ENCODE peak calls at places on chromosomes 13 and 19, in five cellular contexts. Y, A, P, D and L are unnamed samples. For H3K27me3, the result is how much of the 10 kb centered on the place peaks cover.

GRCh38 chr13:20704459-20705069 is 1.1 kb downstream of the IL17D start:
- DNase-seq in A (no peak), Y (no peak), D (no peak), P (no peak), L (no peak)

GRCh38 chr19:21314676-21315075 is 14.5 kb downstream of the ZNF708 start:
- DNase-seq in Y (no peak), A (no peak), P (no peak), D (no peak), L (no peak)

GRCh38 chr13:50080158-50080855 is 65.1 kb downstream of the KCNRG start:
- DNase-seq in A (peak), D (no peak), P (no peak), Y (peak), L (no peak)

GRCh38 chr19:10625003-10625761 is at the start of gene SLC44A2:
- DNase-seq in Y (peak), A (no peak), P (peak), D (no peak), L (peak)

GRCh38 chr13:49026851-49027250 is 51.1 kb downstream of the FNDC3A start:
- DNase-seq in D (no peak), A (no peak), P (no peak), Y (no peak), L (no peak)

GRCh38 chr13:103187621-103188020 is 121.4 kb upstream of the SLC10A2 start:
- DNase-seq in P (no peak), A (no peak), D (no peak), Y (peak), L (no peak)

GRCh38 chr19:43700368-43701015 is 15.4 kb upstream of the IRGC start:
- DNase-seq in P (peak), Y (peak), A (peak), D (no peak), L (peak)

GRCh38 chr19:14116918-14117578 is 514 bp downstream of the PRKACA start:
- DNase-seq in A (no peak), Y (peak), P (peak), D (no peak), L (no peak)

GRCh38 chr19:58154287-58154678 is 3.7 kb upstream of the ZNF329 start:
- DNase-seq in Y (peak), P (peak), A (no peak), D (no peak), L (peak)

GRCh38 chr13:32587774-32588165 is 1.5 kb downstream of the PDS5B start:
- DNase-seq in A (peak), D (no peak), P (no peak), Y (no peak), L (no peak)

GRCh38 chr13:62320129-62320724 is 904.6 kb upstream of the PCDH20 start:
- DNase-seq in A (peak), P (no peak), Y (peak), D (no peak), L (no peak)

GRCh38 chr13:111866731-111867245 is 200.2 kb upstream of the SOX1 start:
- DNase-seq in D (no peak), A (no peak), P (no peak), Y (no peak), L (no peak)

GRCh38 chr19:50705422-50706019 is 14.1 kb downstream of the SHANK1 start:
- DNase-seq in A (peak), Y (no peak), P (no peak), D (no peak), L (no peak)

GRCh38 chr13:23509781-23510543 is 60.2 kb upstream of the TNFRSF19 start:
- DNase-seq in D (no peak), P (no peak), Y (no peak), A (no peak), L (no peak)

GRCh38 chr13:23513460-23513859 is 56.8 kb upstream of the TNFRSF19 start:
- DNase-seq in P (no peak), A (no peak), D (no peak), Y (no peak), L (no peak)

GRCh38 chr13:23510544-23510916 is 59.7 kb upstream of the TNFRSF19 start:
- DNase-seq in A (no peak), P (no peak), D (no peak), Y (no peak), L (no peak)

GRCh38 chr13:23512762-23513395 is 57.3 kb upstream of the TNFRSF19 start:
- DNase-seq in A (no peak), Y (no peak), D (no peak), P (no peak), L (no peak)

DNA sequence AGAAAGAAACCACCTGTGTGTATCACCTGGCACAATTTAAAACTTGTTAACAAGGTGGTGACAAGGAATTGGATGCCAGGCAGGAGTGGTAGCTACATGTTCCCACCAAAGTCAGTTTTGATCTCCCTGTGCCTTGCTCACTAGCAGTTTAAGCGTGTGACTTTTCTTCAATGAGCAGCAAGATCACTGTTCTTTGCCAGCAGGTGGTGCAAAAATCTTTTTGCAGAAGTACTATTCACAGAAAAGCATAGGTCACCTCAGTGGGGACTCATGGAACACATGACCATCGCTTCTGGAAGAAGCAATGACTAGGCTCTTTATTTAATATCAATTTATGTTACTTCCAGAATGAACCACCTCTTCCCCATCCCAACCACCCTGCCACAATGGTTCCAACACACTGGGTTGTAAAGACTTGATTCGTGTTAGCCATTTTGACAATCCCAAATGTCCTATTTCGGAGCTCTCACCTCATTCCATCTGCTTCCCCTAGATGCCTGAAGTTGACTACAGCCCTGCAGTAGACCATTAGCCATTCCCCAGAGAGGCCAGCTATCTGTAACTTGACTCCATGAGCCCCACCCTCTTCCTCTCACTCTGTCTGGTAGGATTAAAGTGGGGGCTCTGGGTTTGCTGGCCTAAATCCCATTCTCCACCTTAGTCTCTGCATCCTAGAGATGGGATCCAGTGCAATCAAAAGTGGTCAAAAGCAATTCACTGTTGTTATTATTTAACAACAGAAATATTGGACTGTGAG is 59.1 kb upstream of the TNFRSF19 start:
- DNase-seq in Y (peak), D (no peak), A (no peak), P (peak), L (no peak)
- TF ChIP-seq CTCF in Y (no peak), D (no peak), A (no peak), P (peak), L (peak)

GRCh38 chr19:1668048-1668338 is 15.6 kb upstream of the TCF3 start:
- DNase-seq in D (no peak), P (no peak), Y (no peak), A (no peak), L (no peak)
- H3K27me3 ChIP-seq in D (under half), P (under half), Y (under half), A (under half), L (under half)

GRCh38 chr19:39996811-39997594 is at the start of gene ZNF546:
- DNase-seq in Y (peak), A (peak), P (peak), D (peak), L (peak)
- TF ChIP-seq CTCF in Y (no peak), A (no peak), P (no peak), D (no peak), L (no peak)

DNA sequence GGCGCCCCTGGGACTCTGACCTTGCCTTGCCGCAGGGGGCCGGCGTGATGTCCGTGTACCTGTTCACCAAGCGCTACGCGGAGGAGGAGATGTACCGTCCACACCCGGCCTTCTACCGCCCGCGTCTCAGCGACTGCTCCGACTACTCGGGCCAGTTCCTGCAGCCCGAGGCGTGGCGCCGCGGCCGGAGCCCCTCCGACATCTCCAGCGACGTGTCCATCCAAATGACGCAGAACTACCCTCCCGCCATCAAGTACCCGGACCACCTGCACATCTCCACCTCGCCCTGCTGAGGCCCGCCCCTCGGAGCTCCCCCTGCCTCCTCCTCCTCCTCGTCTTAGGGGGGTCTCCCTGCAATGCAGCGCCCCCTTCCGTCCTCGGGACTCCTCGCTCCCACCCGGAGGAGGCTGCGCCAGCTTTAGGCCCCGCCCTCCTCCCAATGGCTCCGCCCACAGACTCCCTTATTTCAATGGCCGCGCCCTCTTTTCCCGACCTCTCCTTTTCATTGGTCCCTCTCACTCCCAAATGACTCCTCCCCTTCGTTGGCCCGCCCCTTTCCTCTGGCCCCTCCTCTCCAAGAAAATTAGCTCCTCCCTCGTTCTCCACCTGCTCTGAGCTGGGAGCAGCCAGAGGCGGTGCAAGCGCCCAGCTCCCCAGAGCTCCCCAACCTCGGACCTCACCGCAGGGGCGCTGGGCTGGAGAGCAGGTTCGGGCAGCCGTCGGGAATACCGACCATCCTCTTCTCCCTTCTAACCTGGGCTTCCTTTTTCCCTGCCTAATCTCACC is 20.5 kb upstream of the CACNG8 start:
- DNase-seq in Y (no peak), P (no peak), D (no peak), A (no peak), L (no peak)
- H3K27me3 ChIP-seq in Y (under half), P (under half), D (under half), A (under half), L (under half)

DNA sequence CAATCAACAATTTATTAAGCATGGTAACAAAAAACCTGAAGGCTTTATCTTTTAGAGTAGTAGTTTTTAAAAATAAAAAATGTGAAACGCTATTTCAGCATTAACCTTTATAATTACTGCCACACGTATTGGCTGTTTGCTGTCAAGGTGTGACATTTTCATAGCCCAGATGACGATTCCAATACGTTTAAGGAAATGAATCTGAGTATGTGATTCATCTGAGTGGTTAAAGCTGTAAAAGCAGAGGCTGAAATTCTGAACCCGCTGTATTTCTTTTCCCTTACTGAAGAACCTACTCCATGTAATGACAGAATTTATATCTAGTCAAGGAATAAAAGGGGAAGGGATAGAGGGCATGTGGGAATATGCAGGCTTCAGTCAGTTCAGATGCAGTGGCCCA is 166.0 kb downstream of the LMO7 start:
- DNase-seq in P (no peak), Y (no peak), D (no peak), A (no peak), L (no peak)
- TF ChIP-seq CTCF in P (no peak), Y (no peak), D (no peak), A (no peak), L (no peak)

GRCh38 chr19:17951151-17952040 is 15.5 kb upstream of the KCNN1 start:
- DNase-seq in A (no peak), P (no peak), Y (no peak), D (no peak), L (no peak)

GRCh38 chr19:17948967-17949930 is 16.4 kb downstream of the CCDC124 start:
- DNase-seq in Y (no peak), A (no peak), D (no peak), P (no peak), L (no peak)

GRCh38 chr19:17952041-17952976 is 14.6 kb upstream of the KCNN1 start:
- DNase-seq in A (no peak), D (no peak), Y (no peak), P (no peak), L (peak)

GRCh38 chr19:17949956-17950309 is 17.0 kb upstream of the KCNN1 start:
- DNase-seq in D (no peak), A (no peak), Y (no peak), P (no peak), L (no peak)

DNA sequence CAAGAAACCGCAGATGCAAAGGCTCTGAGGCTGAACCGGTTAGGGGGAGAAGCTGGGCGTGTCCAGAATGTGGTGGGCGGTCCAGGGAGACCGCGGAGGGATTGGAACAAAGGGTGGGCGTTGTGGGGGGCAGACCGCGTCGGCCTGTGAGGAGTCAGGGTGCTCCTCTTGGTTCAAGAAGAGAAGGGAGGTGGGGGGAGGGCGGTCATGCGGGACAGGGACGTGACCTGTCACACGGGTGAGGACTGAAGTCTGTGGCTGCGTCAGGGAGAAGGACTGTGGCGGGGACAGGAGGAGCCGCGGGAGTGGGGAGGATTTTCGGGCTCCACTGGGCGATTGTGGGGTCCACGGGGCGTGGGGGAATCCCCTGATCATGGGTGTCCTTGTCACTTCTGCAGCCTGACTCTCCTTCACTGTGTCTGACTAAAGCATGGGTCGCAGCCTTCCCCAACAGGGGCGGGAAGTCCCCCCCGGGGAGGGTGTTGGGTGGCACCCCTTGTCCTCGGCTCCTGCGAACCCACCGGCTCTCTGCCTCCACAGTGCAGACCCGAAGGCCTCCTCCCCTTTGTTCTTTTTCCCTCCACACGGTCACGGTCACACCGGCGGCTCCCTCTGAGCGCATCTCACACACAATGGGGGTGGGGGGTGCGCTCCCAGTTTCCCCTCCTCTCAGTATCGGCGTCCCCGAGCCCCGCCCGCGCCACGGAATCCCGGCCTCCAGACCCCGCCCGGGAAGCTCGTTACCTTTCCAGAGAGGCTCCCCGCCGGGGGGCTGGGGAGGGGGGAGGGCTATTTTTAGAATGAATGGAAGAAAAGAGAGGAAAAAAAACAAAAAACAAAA is 16.4 kb upstream of the KCNN1 start:
- DNase-seq in D (no peak), P (no peak), Y (no peak), A (no peak), L (no peak)
- H3K27me3 ChIP-seq in D (under half), P (under half), Y (under half), A (half or more), L (half or more)

DNA sequence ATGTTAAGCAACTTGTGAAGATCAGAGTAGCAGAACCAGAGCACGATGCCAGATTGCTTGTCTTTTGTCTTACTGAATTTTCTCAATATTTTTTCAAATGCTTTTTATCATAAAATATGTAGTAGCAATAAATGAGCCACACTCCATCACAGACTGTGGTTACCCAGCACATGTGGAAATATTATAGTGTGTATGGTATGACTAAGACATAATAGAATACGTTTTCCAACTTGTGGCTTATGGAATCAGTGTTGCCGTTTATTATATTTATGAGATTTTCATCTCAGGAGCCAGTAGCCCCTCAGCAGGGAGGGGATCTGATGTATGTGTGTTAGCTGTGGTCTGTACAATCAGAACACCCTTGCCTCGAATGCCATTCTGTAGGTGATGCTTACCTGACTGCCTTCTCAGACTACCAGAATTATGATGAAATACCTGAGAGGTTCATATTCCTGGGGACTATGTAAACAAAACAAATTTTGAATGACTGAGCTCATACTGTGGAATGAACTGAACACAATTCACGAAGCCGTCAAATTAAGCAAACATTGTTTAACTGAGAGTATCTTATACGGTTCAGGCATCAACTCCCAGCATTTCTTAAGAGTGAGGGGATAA is 1.9 kb downstream of the SCEL start:
- DNase-seq in D (no peak), A (no peak), Y (no peak), P (no peak), L (no peak)
- TF ChIP-seq CTCF in D (no peak), A (no peak), Y (no peak), P (no peak), L (no peak)

DNA sequence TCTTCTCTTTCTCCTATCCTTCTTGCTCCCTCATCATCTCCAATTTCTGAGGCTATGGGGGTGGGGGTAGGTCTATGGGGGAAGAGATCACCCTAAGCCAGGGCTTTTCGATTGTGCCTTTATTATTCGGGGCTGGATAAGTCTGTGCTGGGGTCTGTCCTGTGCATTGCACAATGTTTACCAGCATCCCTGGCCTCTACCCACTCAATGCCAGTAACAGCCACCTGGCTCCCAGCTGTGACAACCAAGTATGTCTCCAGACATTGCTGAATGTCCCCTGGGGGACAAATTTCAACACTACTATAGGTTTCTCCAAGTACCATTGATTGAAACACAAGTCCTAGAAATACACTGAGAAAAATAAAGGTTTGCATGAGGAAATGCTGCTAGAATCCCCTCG is 13.2 kb downstream of the CBY2 start:
- DNase-seq in P (no peak), D (no peak), Y (no peak), A (no peak), L (no peak)
- H3K27me3 ChIP-seq in P (under half), D (under half), Y (under half), A (under half), L (under half)